ENCODE peak calls at places on chromosomes 1 and 21, in eight cellular contexts. Z, O, I, R, G, A, X and T are unnamed samples.
A peak's percentile ranks its signal among the peaks of the same experiment; 100 is the strongest.

GRCh38 chr1:160261526-160261877 is 847 bp downstream of the DCAF8 start:
- DNase-seq in Z (peak; percentile 82), G (peak; percentile 29), X (peak; percentile 82), I (peak; percentile 78), A (peak; percentile 72), R (peak; percentile 34), O (peak; percentile 86), T (peak; percentile 87)

GRCh38 chr21:36803801-36804452 is 105.0 kb downstream of the SIM2 start:
- DNase-seq in Z (no peak), X (no peak), R (no peak), A (no peak), O (no peak), G (no peak), I (no peak), T (no peak)

GRCh38 chr1:54800899-54801759 is at the start of gene TTC22:
- DNase-seq in A (no peak), R (no peak), G (no peak), O (peak; percentile 71), X (no peak), I (no peak), Z (no peak), T (peak; percentile 64)

GRCh38 chr1:6385673-6386191 is 7.8 kb downstream of the ACOT7 start:
- DNase-seq in Z (peak; percentile 67), O (peak; percentile 97), R (peak; percentile 57), X (peak; percentile 34), A (peak; percentile 84), G (peak; percentile 25), I (peak; percentile 58), T (peak; percentile 98)

GRCh38 chr1:24416666-24417391 is 1.2 kb downstream of the NIPAL3 start:
- DNase-seq in O (peak; percentile 69), I (peak; percentile 85), A (no peak), R (no peak), Z (peak; percentile 97), G (no peak), X (peak; percentile 67), T (peak; percentile 98)

GRCh38 chr1:47444317-47444577 is 6.4 kb downstream of the FOXD2 start:
- DNase-seq in O (no peak), X (no peak), Z (no peak), G (no peak), I (no peak), R (no peak), A (no peak), T (no peak)

GRCh38 chr1:7975212-7975865 is 13.8 kb downstream of the PARK7 start:
- DNase-seq in X (peak; percentile 73), O (peak; percentile 87), I (peak; percentile 81), R (peak; percentile 81), G (peak; percentile 63), Z (peak; percentile 80), A (peak; percentile 86), T (peak; percentile 73)

GRCh38 chr1:22342734-22343191 is 108.9 kb upstream of the ZBTB40 start:
- DNase-seq in X (no peak), G (no peak), O (no peak), A (no peak), I (no peak), R (no peak), Z (no peak), T (no peak)

GRCh38 chr1:236354330-236355147 is 39.5 kb upstream of the EDARADD start:
- DNase-seq in R (no peak), A (no peak), X (peak; percentile 10), O (peak; percentile 56), G (no peak), I (no peak), Z (no peak), T (peak; percentile 10)

GRCh38 chr1:3483801-3484444 is 29.5 kb downstream of the ARHGEF16 start:
- DNase-seq in Z (peak; percentile 68), I (peak; percentile 77), G (no peak), O (peak; percentile 72), X (peak; percentile 8), A (peak; percentile 25), R (no peak), T (peak; percentile 17)

GRCh38 chr1:186904361-186904760 is 75.6 kb downstream of the PLA2G4A start:
- DNase-seq in G (no peak), O (no peak), R (peak; percentile 18), A (no peak), I (no peak), X (no peak), Z (no peak), T (peak; percentile 37)

GRCh38 chr1:235741294-235741693 is 91.7 kb upstream of the GNG4 start:
- DNase-seq in Z (peak; percentile 67), G (no peak), A (peak; percentile 44), I (peak; percentile 32), O (peak; percentile 35), X (peak; percentile 64), R (no peak), T (peak; percentile 53)

GRCh38 chr21:39103689-39104088 is 79.6 kb downstream of the PSMG1 start:
- DNase-seq in I (peak; percentile 51), G (no peak), O (no peak), X (peak; percentile 11), A (no peak), Z (no peak), R (no peak), T (no peak)

GRCh38 chr1:176934370-176934769 is 230.1 kb downstream of the ASTN1 start:
- DNase-seq in Z (no peak), A (no peak), I (no peak), R (no peak), O (no peak), X (no peak), G (no peak), T (no peak)

GRCh38 chr1:5969168-5969567 is 23.1 kb downstream of the NPHP4 start:
- DNase-seq in A (no peak), G (no peak), O (no peak), I (no peak), X (peak; percentile 8), R (no peak), Z (no peak), T (no peak)

GRCh38 chr21:41251961-41252642 is 64.5 kb upstream of the FAM3B start:
- DNase-seq in R (no peak), G (no peak), I (no peak), X (no peak), Z (no peak), O (no peak), A (no peak), T (no peak)

GRCh38 chr1:166029196-166029965 is 137.4 kb downstream of the FAM78B start:
- DNase-seq in A (no peak), Z (no peak), X (no peak), G (no peak), O (no peak), I (no peak), R (peak; percentile 41), T (no peak)

GRCh38 chr21:27246741-27247140 is 279.9 kb upstream of the ADAMTS5 start:
- DNase-seq in O (peak; percentile 17), I (peak; percentile 6), X (peak; percentile 49), A (no peak), Z (no peak), G (no peak), R (no peak), T (peak; percentile 50)

GRCh38 chr1:47866631-47867446 is 130.3 kb downstream of the TRABD2B start:
- DNase-seq in X (no peak), O (no peak), Z (no peak), A (no peak), G (no peak), R (no peak), I (no peak), T (no peak)

GRCh38 chr1:24751833-24752232 is 6.6 kb downstream of the CLIC4 start:
- DNase-seq in I (no peak), O (no peak), G (no peak), Z (no peak), R (no peak), X (no peak), A (no peak), T (no peak)

GRCh38 chr1:227945891-227946623 is 1.7 kb downstream of the WNT9A start:
- DNase-seq in Z (peak; percentile 78), I (peak; percentile 65), R (no peak), O (peak; percentile 98), A (peak; percentile 63), G (peak; percentile 67), X (peak; percentile 96), T (peak; percentile 80)

GRCh38 chr1:240280560-240281322 is 189.1 kb downstream of the FMN2 start:
- DNase-seq in O (no peak), Z (no peak), I (no peak), A (no peak), X (no peak), G (no peak), R (no peak), T (no peak)